ENCODE peak calls at places on chromosome 2, in ten cellular contexts. R is mucosa of gallbladder; A is ELR; U is activated T-helper 1 cell treated with anti-CD3 and anti-CD28 coated beads, Interleukin-2, amount 50 U/mL, for 16 hours; T is GM12865; W is prostate gland; V is H1; Z is endothelial cell; P is T follicular helper cell; M is B cell. G is an unnamed sample.

GRCh38 chr2:7444614-7445013 is 527.4 kb downstream of the RNF144A start:
- DNase-seq in T (no peak), V (no peak), Z (no peak), R (no peak), P (no peak), W (no peak), A (no peak), U (no peak), M (no peak), G (peak)

GRCh38 chr2:9782197-9782719 is 61.0 kb upstream of the TAF1B start:
- DNase-seq in W (peak), U (peak), T (peak), M (no peak), Z (no peak), A (peak), P (peak), R (no peak), V (no peak), G (peak)

GRCh38 chr2:9590635-9591034 is 35.0 kb upstream of the ADAM17 start:
- DNase-seq in A (peak), P (no peak), V (no peak), Z (no peak), U (no peak), W (no peak), R (no peak), T (no peak), M (no peak), G (peak)

GRCh38 chr2:186595219-186595618 is 5.4 kb downstream of the ITGAV start:
- DNase-seq in Z (no peak), M (no peak), W (no peak), V (no peak), R (peak), A (no peak), T (no peak), P (no peak), U (no peak), G (no peak)

GRCh38 chr2:105626391-105626990 is 118.2 kb upstream of the NCK2 start:
- DNase-seq in M (no peak), W (no peak), V (no peak), T (no peak), U (no peak), Z (no peak), P (no peak), R (no peak), A (no peak), G (no peak)

GRCh38 chr2:128390991-128391630 is 72.4 kb upstream of the HS6ST1 start:
- DNase-seq in Z (no peak), T (no peak), W (no peak), M (no peak), R (no peak), P (no peak), A (no peak), V (no peak), U (no peak), G (no peak)

GRCh38 chr2:42446503-42447271 is 47.1 kb downstream of the KCNG3 start:
- DNase-seq in A (no peak), M (no peak), W (no peak), U (no peak), Z (no peak), V (no peak), T (no peak), R (no peak), P (no peak), G (no peak)

GRCh38 chr2:120134263-120134662 is 88.9 kb downstream of the TMEM185B start:
- DNase-seq in R (no peak), M (no peak), Z (no peak), U (no peak), W (no peak), T (no peak), A (peak), P (no peak), V (no peak), G (no peak)

GRCh38 chr2:149561309-149561926 is 26.2 kb downstream of the MMADHC start:
- DNase-seq in W (peak), R (peak), V (no peak), T (peak), Z (peak), P (no peak), M (peak), A (peak), U (no peak), G (peak)

GRCh38 chr2:30688956-30689401 is 118.3 kb downstream of the CAPN13 start:
- DNase-seq in T (no peak), R (peak), V (peak), W (no peak), Z (no peak), P (no peak), A (no peak), M (no peak), U (no peak), G (no peak)

GRCh38 chr2:181457121-181457740 is at the start of gene ITGA4:
- DNase-seq in Z (peak), P (peak), V (peak), R (peak), M (peak), U (peak), T (peak), A (peak), W (peak), G (peak)

GRCh38 chr2:218960196-218961165 is 1.0 kb downstream of the CDK5R2 start:
- DNase-seq in Z (no peak), P (no peak), R (no peak), M (peak), V (peak), U (no peak), W (no peak), T (no peak), A (no peak), G (no peak)

GRCh38 chr2:196242131-196242620 is 70.8 kb upstream of the STK17B start:
- DNase-seq in A (peak), U (no peak), W (no peak), M (peak), P (no peak), T (peak), V (no peak), Z (no peak), R (no peak), G (peak)

GRCh38 chr2:223414646-223415045 is 187.5 kb downstream of the SCG2 start:
- DNase-seq in T (no peak), M (no peak), Z (no peak), P (no peak), R (peak), W (peak), V (no peak), A (no peak), U (no peak), G (no peak)

GRCh38 chr2:100237046-100237615 is 85.2 kb downstream of the LONRF2 start:
- DNase-seq in P (no peak), A (no peak), V (no peak), M (no peak), T (no peak), U (no peak), W (no peak), Z (no peak), R (no peak), G (no peak)

GRCh38 chr2:52810460-52810859 is 957.1 kb upstream of the CHAC2 start:
- DNase-seq in Z (no peak), U (no peak), V (no peak), W (no peak), R (no peak), A (peak), T (peak), M (no peak), P (no peak), G (peak)

GRCh38 chr2:128280901-128281321 is 37.8 kb downstream of the HS6ST1 start:
- DNase-seq in M (no peak), R (no peak), A (no peak), U (no peak), W (no peak), T (no peak), V (no peak), Z (no peak), P (no peak), G (no peak)

GRCh38 chr2:41963661-41964525 is 83.9 kb upstream of the PKDCC start:
- DNase-seq in W (no peak), A (no peak), T (no peak), V (no peak), P (no peak), M (no peak), Z (peak), R (peak), U (no peak), G (no peak)

GRCh38 chr2:7165736-7166135 is 248.5 kb downstream of the RNF144A start:
- DNase-seq in V (no peak), Z (no peak), M (no peak), A (no peak), U (no peak), T (no peak), W (no peak), P (no peak), R (no peak), G (no peak)

GRCh38 chr2:191020742-191021381 is 6.9 kb upstream of the STAT1 start:
- DNase-seq in W (peak), P (no peak), Z (no peak), A (peak), R (peak), U (no peak), V (no peak), T (peak), M (no peak), G (no peak)

GRCh38 chr2:88600038-88600465 is 27.2 kb downstream of the EIF2AK3 start:
- DNase-seq in Z (peak), T (peak), R (peak), U (peak), W (no peak), P (peak), V (no peak), M (peak), A (peak), G (no peak)

GRCh38 chr2:162678551-162678950 is 160.0 kb downstream of the KCNH7 start:
- DNase-seq in A (peak), T (no peak), Z (no peak), M (no peak), P (no peak), W (no peak), U (no peak), R (no peak), V (no peak), G (no peak)

G was measured in T-helper 2 cell.